ENCODE peak calls at places on chromosomes 1 and 21, in seven cellular contexts. One of them, this sample, is unnamed.

GRCh38 chr1:220924331-220924730 is 45.1 kb downstream of the HLX start:
- DNase-seq in endothelial cell: no peak
- DNase-seq in ovary: no peak
- DNase-seq in AG09319: no peak
- DNase-seq in tibial artery: no peak
- DNase-seq in brain microvascular endothelial cell: no peak
- DNase-seq in activated B cell treated with CpG ODN at 0.5 μM for 24 hours: no peak
- DNase-seq in this sample: no peak

GRCh38 chr1:27522148-27522859 is 32.3 kb upstream of the WASF2 start:
- DNase-seq in endothelial cell: no peak
- DNase-seq in ovary: no peak
- DNase-seq in AG09319: no peak
- DNase-seq in tibial artery: peak; percentile 49
- DNase-seq in brain microvascular endothelial cell: no peak
- DNase-seq in activated B cell treated with CpG ODN at 0.5 μM for 24 hours: no peak
- DNase-seq in this sample: no peak

GRCh38 chr1:228345201-228345930 is 61.3 kb downstream of the TRIM11 start:
- DNase-seq in endothelial cell: no peak
- DNase-seq in ovary: peak; percentile 8
- DNase-seq in AG09319: no peak
- DNase-seq in tibial artery: peak; percentile 17
- DNase-seq in brain microvascular endothelial cell: no peak
- DNase-seq in activated B cell treated with CpG ODN at 0.5 μM for 24 hours: peak; percentile 10
- DNase-seq in this sample: no peak

GRCh38 chr1:154940213-154940879 is 3.8 kb upstream of the PMVK start:
- DNase-seq in endothelial cell: no peak
- DNase-seq in ovary: no peak
- DNase-seq in AG09319: no peak
- DNase-seq in tibial artery: no peak
- DNase-seq in brain microvascular endothelial cell: no peak
- DNase-seq in activated B cell treated with CpG ODN at 0.5 μM for 24 hours: no peak
- DNase-seq in this sample: no peak

GRCh38 chr1:150149490-150150453 is at the start of gene PLEKHO1:
- DNase-seq in endothelial cell: peak; percentile 63
- DNase-seq in ovary: peak; percentile 90
- DNase-seq in AG09319: peak; percentile 49
- DNase-seq in tibial artery: peak; percentile 90
- DNase-seq in brain microvascular endothelial cell: peak; percentile 74
- DNase-seq in activated B cell treated with CpG ODN at 0.5 μM for 24 hours: peak; percentile 76
- DNase-seq in this sample: peak; percentile 92

GRCh38 chr1:103900005-103900404 is 150.3 kb downstream of the AMY1C start:
- DNase-seq in endothelial cell: no peak
- DNase-seq in ovary: no peak
- DNase-seq in AG09319: no peak
- DNase-seq in tibial artery: no peak
- DNase-seq in brain microvascular endothelial cell: no peak
- DNase-seq in activated B cell treated with CpG ODN at 0.5 μM for 24 hours: no peak
- DNase-seq in this sample: no peak

GRCh38 chr1:170663441-170664282 is at the start of gene PRRX1:
- DNase-seq in endothelial cell: no peak
- DNase-seq in ovary: peak; percentile 75
- DNase-seq in AG09319: no peak
- DNase-seq in tibial artery: no peak
- DNase-seq in brain microvascular endothelial cell: peak; percentile 23
- DNase-seq in activated B cell treated with CpG ODN at 0.5 μM for 24 hours: no peak
- DNase-seq in this sample: no peak

GRCh38 chr1:224747578-224747977 is 131.5 kb downstream of the CNIH3 start:
- DNase-seq in endothelial cell: no peak
- DNase-seq in ovary: no peak
- DNase-seq in AG09319: no peak
- DNase-seq in tibial artery: no peak
- DNase-seq in brain microvascular endothelial cell: peak; percentile 20
- DNase-seq in activated B cell treated with CpG ODN at 0.5 μM for 24 hours: no peak
- DNase-seq in this sample: peak; percentile 51

GRCh38 chr1:150555198-150555970 is 6.2 kb downstream of the ADAMTSL4 start:
- DNase-seq in endothelial cell: no peak
- DNase-seq in ovary: no peak
- DNase-seq in AG09319: no peak
- DNase-seq in tibial artery: no peak
- DNase-seq in brain microvascular endothelial cell: no peak
- DNase-seq in activated B cell treated with CpG ODN at 0.5 μM for 24 hours: no peak
- DNase-seq in this sample: no peak

GRCh38 chr1:219120625-219121544 is 52.8 kb upstream of the LYPLAL1 start:
- DNase-seq in endothelial cell: no peak
- DNase-seq in ovary: peak; percentile 67
- DNase-seq in AG09319: peak; percentile 90
- DNase-seq in tibial artery: peak; percentile 59
- DNase-seq in brain microvascular endothelial cell: peak; percentile 41
- DNase-seq in activated B cell treated with CpG ODN at 0.5 μM for 24 hours: no peak
- DNase-seq in this sample: no peak

GRCh38 chr1:36156329-36157114 is 562 bp downstream of the MAP7D1 start:
- DNase-seq in endothelial cell: peak; percentile 82
- DNase-seq in ovary: peak; percentile 78
- DNase-seq in AG09319: no peak
- DNase-seq in tibial artery: peak; percentile 68
- DNase-seq in brain microvascular endothelial cell: peak; percentile 42
- DNase-seq in activated B cell treated with CpG ODN at 0.5 μM for 24 hours: peak; percentile 48
- DNase-seq in this sample: peak; percentile 68

GRCh38 chr21:27423906-27424595 is 457.2 kb upstream of the ADAMTS5 start:
- DNase-seq in endothelial cell: no peak
- DNase-seq in ovary: no peak
- DNase-seq in AG09319: no peak
- DNase-seq in tibial artery: no peak
- DNase-seq in brain microvascular endothelial cell: peak; percentile 67
- DNase-seq in activated B cell treated with CpG ODN at 0.5 μM for 24 hours: no peak
- DNase-seq in this sample: no peak

GRCh38 chr21:45013271-45013841 is 61.0 kb upstream of the ADARB1 start:
- DNase-seq in endothelial cell: no peak
- DNase-seq in ovary: peak; percentile 11
- DNase-seq in AG09319: no peak
- DNase-seq in tibial artery: peak; percentile 18
- DNase-seq in brain microvascular endothelial cell: no peak
- DNase-seq in activated B cell treated with CpG ODN at 0.5 μM for 24 hours: no peak
- DNase-seq in this sample: no peak

GRCh38 chr1:39266269-39266668 is 61.8 kb downstream of the MACF1 start:
- DNase-seq in endothelial cell: no peak
- DNase-seq in ovary: no peak
- DNase-seq in AG09319: no peak
- DNase-seq in tibial artery: no peak
- DNase-seq in brain microvascular endothelial cell: no peak
- DNase-seq in activated B cell treated with CpG ODN at 0.5 μM for 24 hours: no peak
- DNase-seq in this sample: no peak

GRCh38 chr1:7513081-7513480 is 258.0 kb upstream of the VAMP3 start:
- DNase-seq in endothelial cell: no peak
- DNase-seq in ovary: no peak
- DNase-seq in AG09319: no peak
- DNase-seq in tibial artery: no peak
- DNase-seq in brain microvascular endothelial cell: no peak
- DNase-seq in activated B cell treated with CpG ODN at 0.5 μM for 24 hours: no peak
- DNase-seq in this sample: no peak

GRCh38 chr1:212743901-212744475 is 44.3 kb upstream of the BATF3 start:
- DNase-seq in endothelial cell: no peak
- DNase-seq in ovary: no peak
- DNase-seq in AG09319: no peak
- DNase-seq in tibial artery: no peak
- DNase-seq in brain microvascular endothelial cell: no peak
- DNase-seq in activated B cell treated with CpG ODN at 0.5 μM for 24 hours: no peak
- DNase-seq in this sample: no peak

GRCh38 chr1:56362994-56363770 is 216.2 kb downstream of the PLPP3 start:
- DNase-seq in endothelial cell: no peak
- DNase-seq in ovary: no peak
- DNase-seq in AG09319: no peak
- DNase-seq in tibial artery: no peak
- DNase-seq in brain microvascular endothelial cell: no peak
- DNase-seq in activated B cell treated with CpG ODN at 0.5 μM for 24 hours: no peak
- DNase-seq in this sample: no peak

GRCh38 chr21:34693192-34693810 is 24.5 kb downstream of the CLIC6 start:
- DNase-seq in endothelial cell: peak; percentile 38
- DNase-seq in ovary: no peak
- DNase-seq in AG09319: peak; percentile 41
- DNase-seq in tibial artery: peak; percentile 34
- DNase-seq in brain microvascular endothelial cell: peak; percentile 50
- DNase-seq in activated B cell treated with CpG ODN at 0.5 μM for 24 hours: no peak
- DNase-seq in this sample: peak; percentile 65

GRCh38 chr1:179141592-179142244 is 59.8 kb downstream of the TOR3A start:
- DNase-seq in endothelial cell: no peak
- DNase-seq in ovary: no peak
- DNase-seq in AG09319: no peak
- DNase-seq in tibial artery: no peak
- DNase-seq in brain microvascular endothelial cell: peak; percentile 69
- DNase-seq in activated B cell treated with CpG ODN at 0.5 μM for 24 hours: no peak
- DNase-seq in this sample: peak; percentile 54

GRCh38 chr1:156492591-156493080 is 7.9 kb downstream of the MEF2D start:
- DNase-seq in endothelial cell: no peak
- DNase-seq in ovary: no peak
- DNase-seq in AG09319: no peak
- DNase-seq in tibial artery: no peak
- DNase-seq in brain microvascular endothelial cell: no peak
- DNase-seq in activated B cell treated with CpG ODN at 0.5 μM for 24 hours: peak; percentile 69
- DNase-seq in this sample: no peak

GRCh38 chr1:44237721-44238457 is 24.6 kb downstream of the DMAP1 start:
- DNase-seq in endothelial cell: peak; percentile 76
- DNase-seq in ovary: no peak
- DNase-seq in AG09319: no peak
- DNase-seq in tibial artery: peak; percentile 31
- DNase-seq in brain microvascular endothelial cell: peak; percentile 18
- DNase-seq in activated B cell treated with CpG ODN at 0.5 μM for 24 hours: no peak
- DNase-seq in this sample: peak; percentile 80
- TF ChIP-seq CTCF in endothelial cell: peak; percentile 65
- TF ChIP-seq CTCF in ovary: peak; percentile 29
- TF ChIP-seq CTCF in AG09319: peak; percentile 24
- TF ChIP-seq CTCF in tibial artery: peak; percentile 67
- TF ChIP-seq CTCF in brain microvascular endothelial cell: peak; percentile 82
- TF ChIP-seq CTCF in activated B cell treated with CpG ODN at 0.5 μM for 24 hours: no peak
- TF ChIP-seq CTCF in this sample: peak; percentile 73

GRCh38 chr1:1430114-1430982 is 5.1 kb upstream of the VWA1 start:
- DNase-seq in endothelial cell: peak; percentile 66
- DNase-seq in ovary: peak; percentile 96
- DNase-seq in AG09319: peak; percentile 18
- DNase-seq in tibial artery: peak; percentile 62
- DNase-seq in brain microvascular endothelial cell: no peak
- DNase-seq in activated B cell treated with CpG ODN at 0.5 μM for 24 hours: no peak
- DNase-seq in this sample: peak; percentile 22
- TF ChIP-seq CTCF in endothelial cell: no peak
- TF ChIP-seq CTCF in ovary: peak; percentile 61
- TF ChIP-seq CTCF in AG09319: peak; percentile 15
- TF ChIP-seq CTCF in tibial artery: peak; percentile 16
- TF ChIP-seq CTCF in brain microvascular endothelial cell: peak; percentile 50
- TF ChIP-seq CTCF in activated B cell treated with CpG ODN at 0.5 μM for 24 hours: no peak
- TF ChIP-seq CTCF in this sample: no peak

DNA sequence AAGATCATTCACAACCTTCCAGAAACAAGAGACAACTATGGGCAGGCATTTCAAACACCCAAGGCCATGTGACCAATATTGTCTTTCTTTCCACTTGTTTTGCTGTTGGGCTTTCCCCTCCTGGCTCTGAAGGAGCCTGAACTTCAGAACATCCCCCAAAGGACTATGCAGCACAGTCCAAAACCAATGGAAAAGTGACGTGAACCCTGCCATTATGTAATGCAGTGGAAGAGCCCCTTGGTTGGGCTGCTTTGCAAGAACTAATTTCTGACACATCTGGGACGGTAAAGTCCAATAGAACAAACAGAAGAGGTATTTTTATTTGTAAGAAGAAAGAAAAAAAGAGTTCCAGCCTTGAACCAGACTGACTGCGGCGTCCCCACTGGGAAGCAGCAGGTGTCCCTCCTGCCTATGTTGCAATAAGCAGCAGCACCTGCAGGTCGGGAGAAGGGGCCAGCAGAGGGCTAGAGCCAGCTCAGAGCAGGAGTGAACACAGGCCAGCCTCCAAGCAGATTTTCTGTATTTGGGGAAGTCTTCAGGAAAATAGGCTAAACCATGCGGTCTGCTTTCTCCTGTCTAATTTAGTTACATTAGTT is 116.7 kb downstream of the CDC7 start:
- DNase-seq in endothelial cell: no peak
- DNase-seq in ovary: peak; percentile 63
- DNase-seq in AG09319: no peak
- DNase-seq in tibial artery: no peak
- DNase-seq in brain microvascular endothelial cell: no peak
- DNase-seq in activated B cell treated with CpG ODN at 0.5 μM for 24 hours: no peak
- DNase-seq in this sample: peak; percentile 22
- TF ChIP-seq CTCF in endothelial cell: no peak
- TF ChIP-seq CTCF in ovary: peak; percentile 34
- TF ChIP-seq CTCF in AG09319: no peak
- TF ChIP-seq CTCF in tibial artery: no peak
- TF ChIP-seq CTCF in brain microvascular endothelial cell: peak; percentile 20
- TF ChIP-seq CTCF in activated B cell treated with CpG ODN at 0.5 μM for 24 hours: no peak
- TF ChIP-seq CTCF in this sample: no peak

DNA sequence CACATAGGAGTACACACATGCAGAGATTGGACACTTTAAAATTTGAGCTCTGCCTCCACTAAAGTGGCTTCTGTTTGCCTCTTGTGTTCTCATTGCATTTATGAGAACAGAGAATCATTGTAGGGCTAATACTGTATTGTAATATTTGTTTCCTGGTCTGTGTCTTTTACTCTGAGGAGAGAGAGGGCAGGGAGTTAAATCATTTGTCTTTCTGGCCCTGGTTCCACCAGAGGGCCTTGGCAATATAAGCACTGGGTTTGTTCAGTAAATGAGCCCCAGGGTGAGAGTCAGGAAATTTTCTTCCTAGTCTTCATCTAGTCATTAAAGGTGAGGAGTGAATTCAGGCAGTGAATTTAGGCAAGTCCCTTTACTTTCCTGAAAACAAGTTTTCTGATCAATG is 70.3 kb downstream of the NFIA start:
- DNase-seq in endothelial cell: no peak
- DNase-seq in ovary: no peak
- DNase-seq in AG09319: no peak
- DNase-seq in tibial artery: no peak
- DNase-seq in brain microvascular endothelial cell: no peak
- DNase-seq in activated B cell treated with CpG ODN at 0.5 μM for 24 hours: no peak
- DNase-seq in this sample: no peak
- TF ChIP-seq CTCF in endothelial cell: no peak
- TF ChIP-seq CTCF in ovary: no peak
- TF ChIP-seq CTCF in AG09319: no peak
- TF ChIP-seq CTCF in tibial artery: no peak
- TF ChIP-seq CTCF in brain microvascular endothelial cell: no peak
- TF ChIP-seq CTCF in activated B cell treated with CpG ODN at 0.5 μM for 24 hours: no peak
- TF ChIP-seq CTCF in this sample: no peak

DNA sequence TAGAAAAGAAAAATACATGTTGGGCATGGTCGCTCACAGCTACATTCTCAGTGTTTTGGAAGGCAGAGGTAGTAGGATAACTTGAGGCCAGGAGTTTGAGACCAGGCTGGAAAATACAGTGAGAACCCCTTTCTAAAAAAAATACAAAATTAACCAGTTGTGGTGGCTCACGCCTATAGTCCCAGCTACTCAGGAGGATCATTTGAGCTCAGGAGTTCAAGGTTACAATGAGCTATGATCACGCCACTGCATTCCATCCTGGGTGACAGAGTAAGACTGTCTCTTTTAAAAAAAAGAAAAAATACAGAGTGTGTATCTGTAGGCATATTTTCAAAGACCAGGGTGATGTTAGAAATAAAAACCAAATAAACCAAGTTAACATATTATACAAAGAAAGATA is 57.8 kb downstream of the HFM1 start:
- DNase-seq in endothelial cell: no peak
- DNase-seq in ovary: no peak
- DNase-seq in AG09319: no peak
- DNase-seq in tibial artery: no peak
- DNase-seq in brain microvascular endothelial cell: no peak
- DNase-seq in activated B cell treated with CpG ODN at 0.5 μM for 24 hours: no peak
- DNase-seq in this sample: no peak
- TF ChIP-seq CTCF in endothelial cell: no peak
- TF ChIP-seq CTCF in ovary: no peak
- TF ChIP-seq CTCF in AG09319: no peak
- TF ChIP-seq CTCF in tibial artery: no peak
- TF ChIP-seq CTCF in brain microvascular endothelial cell: no peak
- TF ChIP-seq CTCF in activated B cell treated with CpG ODN at 0.5 μM for 24 hours: no peak
- TF ChIP-seq CTCF in this sample: no peak